ENCODE peak calls at places on chromosome 22, in five cellular contexts. O is IMR-90, I is A549, U is endothelial cell of umbilical vein, Z is H9. Q is an unnamed sample.
A peak's percentile ranks its signal among the peaks of the same experiment; 100 is the strongest.

GRCh38 chr22:23276656-23277582 is 96.6 kb downstream of the BCR start:
- DNase-seq in O (no peak), I (no peak), U (peak; percentile 38), Z (no peak), Q (no peak)

GRCh38 chr22:20814221-20814808 is 40.4 kb downstream of the SERPIND1 start:
- DNase-seq in O (no peak), U (no peak), I (no peak), Z (no peak), Q (no peak)

GRCh38 chr22:32583074-32583677 is 108.6 kb downstream of the FBXO7 start:
- DNase-seq in Z (no peak), I (no peak), U (no peak), O (no peak), Q (no peak)

GRCh38 chr22:43110444-43110926 is at the start of gene BIK:
- DNase-seq in I (no peak), U (peak; percentile 47), Z (peak; percentile 75), O (no peak), Q (peak; percentile 68)

GRCh38 chr22:25420925-25421904 is 143.3 kb upstream of the GRK3 start:
- DNase-seq in Z (peak; percentile 68), I (no peak), O (no peak), U (no peak), Q (no peak)

GRCh38 chr22:20537983-20538382 is 30.6 kb downstream of the MED15 start:
- DNase-seq in Z (no peak), U (no peak), I (no peak), O (no peak), Q (no peak)

GRCh38 chr22:43114958-43115357 is 4.4 kb downstream of the BIK start:
- DNase-seq in O (no peak), I (no peak), Z (no peak), U (no peak), Q (peak; percentile 42)

GRCh38 chr22:24338701-24339451 is 68.2 kb downstream of the SPECC1L start:
- DNase-seq in Z (no peak), O (peak; percentile 61), I (no peak), U (no peak), Q (peak; percentile 19)

GRCh38 chr22:39514373-39514973 is 5.9 kb upstream of the ATF4 start:
- DNase-seq in U (peak; percentile 41), O (peak; percentile 34), I (peak; percentile 31), Z (peak; percentile 50), Q (peak; percentile 62)

GRCh38 chr22:32776397-32776796 is 25.1 kb upstream of the TIMP3 start:
- DNase-seq in O (no peak), Z (no peak), U (no peak), I (no peak), Q (no peak)

GRCh38 chr22:38477515-38477914 is 9.6 kb downstream of the KDELR3 start:
- DNase-seq in O (no peak), Z (no peak), U (no peak), I (no peak), Q (no peak)

GRCh38 chr22:44622147-44622427 is 79.9 kb upstream of the PRR5 start:
- DNase-seq in I (no peak), U (no peak), O (no peak), Z (peak; percentile 46), Q (no peak)

GRCh38 chr22:36075230-36075629 is 46.6 kb upstream of the RBFOX2 start:
- DNase-seq in U (no peak), O (no peak), I (no peak), Z (no peak), Q (no peak)

GRCh38 chr22:46815896-46816721 is 53.7 kb downstream of the TBC1D22A start:
- DNase-seq in Z (no peak), I (no peak), O (peak; percentile 66), U (no peak), Q (no peak)

GRCh38 chr22:33883961-33884808 is 36.1 kb downstream of the LARGE1 start:
- DNase-seq in O (no peak), Z (no peak), I (no peak), U (no peak), Q (no peak)

GRCh38 chr22:38706101-38706884 is 549 bp downstream of the GTPBP1 start:
- DNase-seq in U (peak; percentile 50), O (peak; percentile 27), I (no peak), Z (no peak), Q (peak; percentile 62)

GRCh38 chr22:27719033-27719341 is 82.6 kb downstream of the MN1 start:
- DNase-seq in Z (no peak), I (no peak), O (no peak), U (no peak), Q (no peak)

GRCh38 chr22:32823024-32823730 is 21.7 kb downstream of the TIMP3 start:
- DNase-seq in I (peak; percentile 25), Z (peak; percentile 75), O (peak; percentile 44), U (no peak), Q (peak; percentile 76)

GRCh38 chr22:19621372-19622060 is 92.8 kb upstream of the SEPTIN5 start:
- DNase-seq in O (no peak), Z (no peak), I (no peak), U (peak; percentile 53), Q (no peak)

GRCh38 chr22:46678785-46679700 is 58.9 kb downstream of the GRAMD4 start:
- DNase-seq in O (peak; percentile 71), U (no peak), I (no peak), Z (no peak), Q (no peak)

GRCh38 chr22:36220457-36220921 is 18.8 kb downstream of the APOL2 start:
- DNase-seq in O (peak; percentile 59), Z (peak; percentile 54), U (peak; percentile 40), I (no peak), Q (peak; percentile 54)

GRCh38 chr22:46226577-46226976 is 23.5 kb downstream of the CDPF1 start:
- DNase-seq in Z (no peak), O (no peak), U (no peak), I (no peak), Q (no peak)

DNA sequence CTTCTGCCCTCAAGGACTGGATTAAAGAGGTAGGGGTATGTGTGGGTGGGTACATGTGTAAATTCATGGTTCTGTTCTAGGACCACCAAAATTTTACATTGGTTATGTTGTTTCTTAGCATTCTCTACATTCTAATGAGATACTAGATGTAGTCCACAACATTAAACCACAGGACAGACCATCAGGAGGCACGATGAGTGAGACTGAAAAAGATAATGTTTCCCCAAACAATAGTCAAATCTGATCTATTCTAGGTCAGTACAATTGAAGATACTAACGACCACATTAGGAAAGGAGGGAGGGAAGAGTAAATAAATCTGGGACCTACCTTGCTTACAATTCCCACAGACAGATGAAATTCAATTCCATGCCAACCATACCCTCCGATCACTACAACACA is 42.2 kb downstream of the MRTFA start:
- DNase-seq in Z (no peak), O (no peak), U (no peak), I (no peak), Q (no peak)
- H3K4me1 ChIP-seq in Z (no peaks in the 10 kb centered on the region), O (peaks cover 6% of the 10 kb centered on the region), U (no peaks in the 10 kb centered on the region), I (peaks cover 81% of the 10 kb centered on the region), Q (peaks cover 13% of the 10 kb centered on the region)

DNA sequence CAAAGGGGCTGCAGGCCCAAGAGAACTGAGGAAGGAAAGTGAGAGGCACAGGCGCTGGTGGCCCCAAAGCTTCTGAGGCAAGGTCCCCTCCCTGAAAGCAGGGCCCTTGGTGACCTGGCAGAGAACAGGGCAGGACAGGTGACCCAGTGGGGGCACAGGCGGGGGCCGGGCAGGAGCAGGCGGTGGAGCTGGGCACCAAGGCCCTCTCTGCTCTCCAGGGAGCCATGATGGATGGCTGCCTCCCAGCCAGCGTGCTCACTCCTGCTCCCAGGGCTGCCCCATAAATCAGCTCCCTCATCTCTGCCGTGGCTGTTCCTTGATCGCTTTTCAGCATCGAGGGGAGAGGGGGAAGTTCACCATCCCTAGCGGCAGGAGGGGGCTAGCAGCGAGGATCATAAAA is 22.0 kb upstream of the ELFN2 start:
- DNase-seq in U (no peak), I (no peak), O (no peak), Z (no peak), Q (no peak)
- H3K27ac ChIP-seq in U (no peak overlapping the region), I (peak overlapping the region; percentile 58), O (no peak overlapping the region), Z (no peak overlapping the region), Q (no peak overlapping the region)

DNA sequence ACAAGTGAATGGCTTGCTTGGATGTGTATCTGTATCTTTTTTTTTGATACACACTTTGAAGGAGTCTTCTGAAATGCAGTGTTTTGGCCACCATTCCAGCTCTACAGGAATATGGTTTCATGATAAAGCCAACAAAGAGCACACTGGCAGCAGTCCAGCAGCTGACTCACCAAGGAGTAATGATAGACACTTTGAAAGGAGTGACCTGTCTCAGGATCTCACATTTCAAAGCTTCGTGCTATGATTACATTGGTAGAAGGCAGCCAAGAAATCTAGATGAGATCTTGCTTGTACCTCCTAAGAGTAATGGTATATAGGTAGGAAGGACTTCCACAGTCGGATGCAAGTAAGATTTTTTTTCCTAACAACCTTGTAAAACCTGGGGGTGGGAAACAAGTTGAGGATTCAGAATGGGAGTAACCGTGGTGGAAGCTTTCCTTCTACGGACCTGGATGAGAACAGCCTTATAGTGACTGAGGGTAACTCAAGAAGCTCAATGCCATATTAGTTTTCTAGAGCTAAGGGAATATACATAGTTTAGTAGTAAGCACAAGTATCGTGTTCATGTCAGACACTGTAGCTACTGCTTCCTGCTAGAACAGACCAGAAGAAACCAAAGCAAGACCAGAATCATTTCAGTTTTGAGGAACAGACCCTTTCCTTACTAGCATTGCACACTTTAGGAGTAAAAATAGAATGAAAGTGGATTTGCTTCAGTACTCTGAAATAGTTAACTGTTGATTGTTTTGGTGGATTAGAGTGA is 25.0 kb downstream of the MTMR3 start:
- DNase-seq in I (peak; percentile 74), O (peak; percentile 99), Z (no peak), U (peak; percentile 97), Q (peak; percentile 92)
- H3K4me2 ChIP-seq in I (peak overlapping the region; percentile 84), O (peak overlapping the region; percentile 68), Z (no peak overlapping the region), U (peak overlapping the region; percentile 78), Q (peak overlapping the region; percentile 55)

GRCh38 chr22:50470491-50470890 is 4.3 kb downstream of the SBF1 start:
- DNase-seq in Z (no peak), U (no peak), O (no peak), I (no peak), Q (no peak)

GRCh38 chr22:50467773-50468440 is 6.9 kb downstream of the SBF1 start:
- DNase-seq in Z (no peak), U (no peak), I (no peak), O (no peak), Q (no peak)

GRCh38 chr22:50471197-50471847 is 3.5 kb downstream of the SBF1 start:
- DNase-seq in Z (no peak), U (no peak), I (no peak), O (no peak), Q (no peak)

GRCh38 chr22:50468626-50469025 is 6.2 kb downstream of the SBF1 start:
- DNase-seq in Z (no peak), O (no peak), I (no peak), U (no peak), Q (no peak)

DNA sequence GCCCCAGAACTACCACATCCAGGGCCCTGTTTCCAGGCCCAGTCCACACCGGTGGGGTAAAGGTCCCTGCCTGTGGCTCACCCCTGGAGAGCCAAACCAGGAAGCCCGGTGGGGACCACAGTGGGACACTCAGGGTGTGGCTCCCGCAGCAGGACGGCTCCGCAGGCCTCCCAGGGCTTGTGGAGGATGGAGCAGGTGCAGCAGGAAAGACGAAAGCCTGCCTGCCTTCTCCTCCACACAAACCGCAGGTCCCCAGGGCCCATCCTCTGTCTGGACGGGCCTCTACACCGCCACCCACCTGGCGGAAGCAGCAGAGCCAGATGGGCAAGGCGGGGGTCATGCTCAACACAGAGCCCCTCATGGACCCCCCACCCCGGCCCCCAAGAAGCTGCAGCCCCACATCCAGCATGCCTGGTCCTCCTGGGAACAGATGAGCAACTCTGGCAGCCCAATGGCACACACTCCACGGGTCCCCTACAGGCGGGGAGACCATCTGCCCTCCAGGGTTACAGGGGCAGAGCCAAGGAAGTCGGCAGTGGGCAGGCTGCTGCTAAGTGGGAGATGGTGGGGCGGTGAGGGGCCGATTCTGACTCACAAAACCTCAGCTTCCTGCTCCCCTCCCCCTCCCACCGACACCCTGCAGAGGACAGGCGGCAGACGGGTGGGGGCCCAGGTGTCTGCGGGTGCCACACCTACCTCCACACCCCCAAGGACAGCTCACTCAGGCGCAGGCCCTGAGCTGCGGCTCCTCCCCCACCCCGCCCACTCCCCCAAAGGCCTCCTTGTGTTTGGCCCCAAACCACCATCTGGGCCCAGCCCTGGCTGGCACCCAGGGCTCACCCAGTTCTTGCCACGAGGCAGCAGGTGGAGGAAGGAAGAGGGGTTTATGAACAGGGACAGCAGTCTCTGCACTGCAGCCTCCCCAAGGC is 5.2 kb downstream of the SBF1 start:
- DNase-seq in I (no peak), Z (peak; percentile 84), O (peak; percentile 13), U (no peak), Q (peak; percentile 65)
- H3K4me1 ChIP-seq in I (peaks cover 13% of the 10 kb centered on the region), Z (no peaks in the 10 kb centered on the region), O (peaks cover 22% of the 10 kb centered on the region), U (peaks cover 17% of the 10 kb centered on the region), Q (peaks cover 42% of the 10 kb centered on the region)